ENCODE peak calls at places on chromosomes 4 and X, in four cellular contexts. R is endothelial cell of umbilical vein, V is astrocyte, A is NB4. K is an unnamed sample.

GRCh38 chr4:168522371-168522770 is 25.5 kb downstream of the PALLD start:
- DNase-seq in R (no peak), V (no peak), A (no peak), K (no peak)

GRCh38 chrX:136961594-136962135 is 72.1 kb downstream of the GPR101 start:
- DNase-seq in R (no peak), V (no peak), A (peak; percentile 7), K (no peak)

GRCh38 chr4:161256716-161257115 is 907.1 kb downstream of the FSTL5 start:
- DNase-seq in R (peak; percentile 24), V (no peak), A (peak; percentile 18), K (no peak)

GRCh38 chr4:24659241-24659961 is 75.0 kb upstream of the DHX15 start:
- DNase-seq in R (no peak), V (peak; percentile 7), A (no peak), K (peak; percentile 30)

GRCh38 chr4:47531241-47531953 is 46.3 kb downstream of the ATP10D start:
- DNase-seq in R (peak; percentile 81), V (peak; percentile 98), A (peak; percentile 82), K (peak; percentile 89)

GRCh38 chrX:38220024-38220935 is at the start of gene SRPX:
- DNase-seq in R (peak; percentile 58), V (peak; percentile 34), A (peak; percentile 52), K (peak; percentile 60)

GRCh38 chrX:36908801-36909403 is 99.3 kb upstream of the FAM47C start:
- DNase-seq in R (peak; percentile 19), V (peak; percentile 2), A (peak; percentile 32), K (peak; percentile 31)

GRCh38 chr4:41216294-41217019 is 2.1 kb upstream of the APBB2 start:
- DNase-seq in R (peak; percentile 86), V (peak; percentile 60), A (peak; percentile 86), K (peak; percentile 76)

GRCh38 chr4:141860974-141861373 is 224.6 kb downstream of the IL15 start:
- DNase-seq in R (no peak), V (no peak), A (no peak), K (no peak)

GRCh38 chrX:37599735-37600134 is 28.3 kb downstream of the LANCL3 start:
- DNase-seq in R (peak; percentile 1), V (no peak), A (no peak), K (no peak)

GRCh38 chr4:106315476-106315967 is 487 bp downstream of the TBCK start:
- DNase-seq in R (no peak), V (peak; percentile 23), A (peak; percentile 57), K (peak; percentile 32)

GRCh38 chrX:2793752-2794151 is 35.0 kb upstream of the GYG2 start:
- DNase-seq in R (no peak), V (no peak), A (no peak), K (no peak)

GRCh38 chr4:6493668-6494304 is 21.4 kb upstream of the PPP2R2C start:
- DNase-seq in R (no peak), V (peak; percentile 5), A (no peak), K (peak; percentile 4)

GRCh38 chr4:155785828-155786227 is 27.0 kb downstream of the GUCY1B1 start:
- DNase-seq in R (no peak), V (no peak), A (no peak), K (no peak)

GRCh38 chr4:82739292-82740190 is 59.1 kb downstream of the SCD5 start:
- DNase-seq in R (peak; percentile 82), V (no peak), A (peak; percentile 80), K (peak; percentile 63)

GRCh38 chrX:100410901-100411801 is 1.1 kb upstream of the PCDH19 start:
- DNase-seq in R (peak; percentile 7), V (no peak), A (no peak), K (no peak)
- H3K4me3 ChIP-seq in R (peak overlapping the region; percentile 6), V (no peak overlapping the region), A (no peak overlapping the region), K (no peak overlapping the region)

GRCh38 chr4:64713256-64713840 is 304.1 kb upstream of the TECRL start:
- DNase-seq in R (peak; percentile 17), V (peak; percentile 19), A (peak; percentile 38), K (peak; percentile 31)
- TF ChIP-seq CTCF in R (peak; percentile 25), V (peak; percentile 59), A (peak; percentile 40), K (peak; percentile 51)

DNA sequence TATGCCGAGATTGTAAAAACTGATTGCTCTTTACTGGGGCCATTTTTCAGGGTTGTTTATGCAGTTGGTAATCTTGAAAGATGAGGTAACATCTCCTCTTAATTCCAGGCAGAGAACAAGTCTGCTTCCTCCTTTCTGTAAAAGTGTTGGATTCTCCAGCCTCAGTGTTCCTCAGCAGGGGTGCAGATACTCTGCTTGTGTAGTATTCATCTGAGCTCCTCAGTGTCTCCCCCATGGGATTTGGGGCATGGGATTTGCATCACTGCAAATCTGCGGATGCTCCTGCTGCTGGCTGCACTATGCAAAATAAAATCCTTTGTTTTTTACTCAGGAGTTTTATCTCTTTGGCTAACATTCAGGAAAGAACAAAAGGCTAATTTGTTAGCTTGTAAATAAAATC is 104.9 kb upstream of the ATP8A1 start:
- DNase-seq in R (no peak), V (no peak), A (no peak), K (no peak)
- H3K4me3 ChIP-seq in R (no peak overlapping the region), V (no peak overlapping the region), A (no peak overlapping the region), K (no peak overlapping the region)

GRCh38 chr4:127734976-127735375 is 4.8 kb downstream of the SLC25A31 start:
- DNase-seq in R (no peak), V (no peak), A (no peak), K (no peak)
- TF ChIP-seq CTCF in R (no peak), V (no peak), A (no peak), K (no peak)

GRCh38 chrX:456925-457768 is 70.4 kb upstream of the PPP2R3B start:
- DNase-seq in R (no peak), V (no peak), A (no peak), K (no peak)
- H3K4me3 ChIP-seq in R (no peak overlapping the region), V (no peak overlapping the region), A (no peak overlapping the region), K (no peak overlapping the region)

GRCh38 chr4:1411436-1412375 is 5.5 kb upstream of the NKX1-1 start:
- DNase-seq in R (no peak), V (no peak), A (no peak), K (no peak)
- TF ChIP-seq CTCF in R (no peak), V (no peak), A (no peak), K (no peak)

DNA sequence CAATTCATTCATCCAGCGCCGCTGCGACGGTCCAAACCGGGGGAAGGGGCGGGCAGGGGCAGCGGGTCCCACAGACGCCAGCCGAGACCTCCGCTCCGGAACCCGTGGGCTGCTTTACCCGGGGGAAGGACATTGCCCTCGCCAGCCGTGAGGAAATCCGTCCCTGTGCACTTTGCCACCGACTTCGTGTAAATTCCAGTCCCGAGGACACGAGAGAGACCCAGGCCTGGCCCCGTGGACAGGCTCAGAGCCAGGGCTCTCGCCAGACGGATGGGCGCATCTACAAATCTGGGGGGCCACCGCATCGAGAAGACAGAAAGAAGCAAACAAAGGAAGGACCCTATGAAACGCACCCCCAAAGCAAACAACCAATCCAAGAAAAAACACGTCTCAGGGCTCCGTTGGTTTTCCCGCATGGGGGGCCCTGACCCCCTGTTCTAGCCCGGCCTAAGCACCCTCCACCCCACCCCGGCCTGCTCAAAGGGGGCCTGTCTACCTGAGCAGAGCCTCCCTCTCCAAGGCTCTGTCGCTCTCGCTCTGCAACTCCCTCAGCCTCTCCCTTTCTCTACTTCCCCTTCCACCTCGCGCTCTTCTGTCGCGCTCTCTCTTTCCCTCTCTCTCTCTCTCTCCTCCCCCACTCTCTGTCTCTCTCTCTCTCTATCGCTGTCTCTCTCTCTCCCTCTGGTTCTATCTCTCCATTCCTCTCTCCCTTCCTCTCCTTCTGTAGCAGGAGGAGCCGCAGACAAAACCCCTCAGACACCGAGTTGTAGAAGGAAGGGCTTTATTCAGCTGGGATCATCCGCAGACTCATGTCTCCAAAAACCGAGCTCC is 11.3 kb downstream of the FRG2 start:
- DNase-seq in R (no peak), V (no peak), A (no peak), K (no peak)
- H3K4me3 ChIP-seq in R (no peak overlapping the region), V (no peak overlapping the region), A (no peak overlapping the region), K (no peak overlapping the region)

GRCh38 chr4:119785963-119786362 is 157.4 kb upstream of the PDE5A start:
- DNase-seq in R (peak; percentile 20), V (peak; percentile 10), A (no peak), K (peak; percentile 70)
- TF ChIP-seq CTCF in R (no peak), V (peak; percentile 23), A (no peak), K (peak; percentile 47)

K was measured in fibroblast of the aortic adventitia.